ENCODE peak calls at places on chromosome 7, in seven cellular contexts. Y is NCI-H345, V is heart left ventricle, M is MG63, A is head of caudate nucleus, Q is endodermal cell, W is ACHN. R is an unnamed sample.

GRCh38 chr7:140888087-140888486 is 36.6 kb downstream of the BRAF start:
- DNase-seq in Y (no peak), V (no peak), M (no peak), A (no peak), Q (no peak), W (no peak), R (no peak)

GRCh38 chr7:26404189-26404996 is 112.7 kb downstream of the SNX10 start:
- DNase-seq in Y (no peak), V (no peak), M (no peak), A (no peak), Q (no peak), W (no peak), R (no peak)

GRCh38 chr7:124712017-124712416 is 53.6 kb downstream of the GPR37 start:
- DNase-seq in Y (no peak), V (no peak), M (no peak), A (no peak), Q (no peak), W (no peak), R (no peak)

GRCh38 chr7:128167316-128167691 is 73.8 kb upstream of the LEP start:
- DNase-seq in Y (peak), V (peak), M (peak), A (peak), Q (peak), W (peak), R (peak)

GRCh38 chr7:24769014-24769830 is 12.0 kb upstream of the GSDME start:
- DNase-seq in Y (no peak), V (no peak), M (no peak), A (no peak), Q (no peak), W (no peak), R (no peak)

GRCh38 chr7:2558620-2559282 is at the start of gene IQCE:
- DNase-seq in Y (peak), V (peak), M (peak), A (peak), Q (peak), W (peak), R (peak)

GRCh38 chr7:25636871-25637283 is 408.6 kb upstream of the NPVF start:
- DNase-seq in Y (peak), V (peak), M (no peak), A (no peak), Q (no peak), W (no peak), R (no peak)

GRCh38 chr7:142913051-142913450 is 20.5 kb downstream of the TRPV5 start:
- DNase-seq in Y (no peak), V (no peak), M (no peak), A (no peak), Q (peak), W (no peak), R (no peak)

R was measured in NCI-H1417.